ENCODE peak calls at places on chromosomes 1 and 21, in seven cellular contexts. C, J, Q, I, R, N and H are unnamed samples.

GRCh38 chr1:159921700-159922498 is 3.4 kb downstream of the TAGLN2 start:
- DNase-seq in C (peak; percentile 59), J (no peak), Q (peak; percentile 41), I (peak; percentile 28), R (no peak), N (no peak), H (no peak)

GRCh38 chr1:153546796-153547559 is 1.4 kb upstream of the S100A4 start:
- DNase-seq in C (no peak), J (no peak), Q (peak; percentile 6), I (no peak), R (no peak), N (no peak), H (no peak)

GRCh38 chr1:79551321-79551720 is 544.8 kb upstream of the ADGRL4 start:
- DNase-seq in C (no peak), J (no peak), Q (no peak), I (no peak), R (no peak), N (no peak), H (no peak)

GRCh38 chr1:63124666-63125191 is 197.6 kb upstream of the FOXD3 start:
- DNase-seq in C (peak; percentile 86), J (no peak), Q (no peak), I (no peak), R (no peak), N (no peak), H (peak; percentile 99)

GRCh38 chr1:16458801-16459200 is 18.3 kb downstream of the NECAP2 start:
- DNase-seq in C (no peak), J (no peak), Q (no peak), I (no peak), R (no peak), N (no peak), H (no peak)

GRCh38 chr1:21174230-21174629 is 2.5 kb downstream of the EIF4G3 start:
- DNase-seq in C (no peak), J (no peak), Q (no peak), I (no peak), R (no peak), N (no peak), H (no peak)

GRCh38 chr1:55639051-55639450 is 423.9 kb upstream of the USP24 start:
- DNase-seq in C (no peak), J (no peak), Q (no peak), I (no peak), R (no peak), N (no peak), H (no peak)

GRCh38 chr1:203424861-203425667 is 50.5 kb upstream of the PRELP start:
- DNase-seq in C (no peak), J (peak; percentile 4), Q (no peak), I (no peak), R (no peak), N (no peak), H (no peak)

GRCh38 chr1:70353641-70354331 is 736 bp downstream of the ANKRD13C start:
- DNase-seq in C (peak; percentile 93), J (peak; percentile 29), Q (no peak), I (peak; percentile 33), R (peak; percentile 41), N (no peak), H (peak; percentile 83)

GRCh38 chr1:162294015-162294414 is 82.6 kb downstream of the SPATA46 start:
- DNase-seq in C (no peak), J (no peak), Q (no peak), I (no peak), R (no peak), N (no peak), H (no peak)

GRCh38 chr1:201255470-201256362 is 27.6 kb upstream of the PKP1 start:
- DNase-seq in C (no peak), J (no peak), Q (no peak), I (no peak), R (no peak), N (no peak), H (no peak)

GRCh38 chr1:11335417-11336070 is 62.5 kb downstream of the UBIAD1 start:
- DNase-seq in C (no peak), J (no peak), Q (peak; percentile 11), I (no peak), R (no peak), N (no peak), H (no peak)

GRCh38 chr21:44850208-44850800 is 23.2 kb downstream of the PTTG1IP start:
- DNase-seq in C (no peak), J (no peak), Q (peak; percentile 42), I (no peak), R (no peak), N (no peak), H (no peak)

GRCh38 chr1:155859881-155860841 is 794 bp downstream of the SYT11 start:
- DNase-seq in C (peak; percentile 76), J (peak; percentile 73), Q (peak; percentile 55), I (peak; percentile 65), R (peak; percentile 95), N (peak; percentile 36), H (peak; percentile 29)

GRCh38 chr21:45972716-45973474 is 8.7 kb upstream of the COL6A1 start:
- DNase-seq in C (peak; percentile 24), J (no peak), Q (peak; percentile 52), I (no peak), R (peak; percentile 64), N (no peak), H (no peak)

GRCh38 chr1:38991638-38992449 is 768 bp downstream of the AKIRIN1 start:
- DNase-seq in C (peak; percentile 46), J (peak; percentile 1), Q (peak; percentile 37), I (no peak), R (peak; percentile 64), N (peak; percentile 4), H (peak; percentile 65)

GRCh38 chr1:243548516-243548915 is 292.7 kb downstream of the SDCCAG8 start:
- DNase-seq in C (no peak), J (no peak), Q (no peak), I (no peak), R (no peak), N (no peak), H (no peak)

GRCh38 chr21:25756190-25756932 is 21.6 kb downstream of the GABPA start:
- DNase-seq in C (no peak), J (no peak), Q (no peak), I (no peak), R (no peak), N (no peak), H (no peak)

GRCh38 chr1:208420696-208421095 is 176.5 kb upstream of the PLXNA2 start:
- DNase-seq in C (no peak), J (no peak), Q (no peak), I (no peak), R (no peak), N (no peak), H (no peak)

GRCh38 chr1:12067900-12068821 is 5.1 kb downstream of the TNFRSF8 start:
- DNase-seq in C (peak; percentile 55), J (no peak), Q (no peak), I (no peak), R (peak; percentile 81), N (peak; percentile 46), H (peak; percentile 48)

GRCh38 chr1:207424570-207425131 is 29.5 kb upstream of the CR2 start:
- DNase-seq in C (no peak), J (no peak), Q (no peak), I (no peak), R (peak; percentile 5), N (no peak), H (no peak)

GRCh38 chr1:6299557-6300165 is 38.8 kb upstream of the GPR153 start:
- DNase-seq in C (no peak), J (no peak), Q (no peak), I (no peak), R (no peak), N (no peak), H (no peak)

GRCh38 chr1:110171134-110171733 is 20.9 kb downstream of the SLC6A17 start:
- DNase-seq in C (no peak), J (no peak), Q (no peak), I (no peak), R (no peak), N (no peak), H (peak; percentile 36)

GRCh38 chr1:12157366-12158231 is 9.2 kb upstream of the TNFRSF1B start:
- DNase-seq in C (no peak), J (no peak), Q (no peak), I (no peak), R (no peak), N (no peak), H (no peak)

GRCh38 chr1:80417651-80418050 is 1383.1 kb upstream of the ADGRL2 start:
- DNase-seq in C (no peak), J (no peak), Q (no peak), I (no peak), R (no peak), N (no peak), H (peak; percentile 27)

GRCh38 chr1:54287176-54287650 is 87.2 kb downstream of the MRPL37 start:
- DNase-seq in C (peak; percentile 46), J (peak; percentile 46), Q (peak; percentile 86), I (peak; percentile 28), R (no peak), N (peak; percentile 35), H (peak; percentile 79)

GRCh38 chr1:31976401-31976800 is 37.3 kb upstream of the KHDRBS1 start:
- DNase-seq in C (peak; percentile 74), J (no peak), Q (no peak), I (no peak), R (no peak), N (no peak), H (peak; percentile 66)

GRCh38 chr1:56872597-56872996 is 18.0 kb downstream of the C8A start:
- DNase-seq in C (no peak), J (no peak), Q (no peak), I (no peak), R (no peak), N (no peak), H (peak; percentile 13)

GRCh38 chr1:64476251-64476952 is 6.5 kb downstream of the CACHD1 start:
- DNase-seq in C (no peak), J (no peak), Q (no peak), I (no peak), R (no peak), N (no peak), H (peak; percentile 81)

GRCh38 chr1:230827081-230827681 is 41.1 kb downstream of the C1orf198 start:
- DNase-seq in C (peak; percentile 83), J (no peak), Q (no peak), I (no peak), R (no peak), N (no peak), H (peak; percentile 86)

GRCh38 chr21:18443686-18444085 is 40.1 kb upstream of the TMPRSS15 start:
- DNase-seq in C (no peak), J (no peak), Q (no peak), I (no peak), R (no peak), N (no peak), H (no peak)

GRCh38 chr1:32223683-32224082 is 1.5 kb downstream of the EIF3I start:
- DNase-seq in C (no peak), J (no peak), Q (no peak), I (no peak), R (no peak), N (no peak), H (no peak)

GRCh38 chr1:6001992-6002576 is 9.9 kb upstream of the NPHP4 start:
- DNase-seq in C (peak; percentile 26), J (no peak), Q (no peak), I (no peak), R (no peak), N (no peak), H (no peak)

GRCh38 chr1:28518745-28519341 is 13.0 kb downstream of the RCC1 start:
- DNase-seq in C (peak; percentile 34), J (no peak), Q (no peak), I (peak; percentile 38), R (no peak), N (peak; percentile 20), H (no peak)

GRCh38 chr1:209619696-209620483 is 32.3 kb downstream of the LAMB3 start:
- DNase-seq in C (no peak), J (no peak), Q (no peak), I (no peak), R (no peak), N (no peak), H (no peak)

GRCh38 chr1:26234644-26235384 is 814 bp downstream of the CEP85 start:
- DNase-seq in C (peak; percentile 47), J (no peak), Q (peak; percentile 20), I (peak; percentile 11), R (peak; percentile 61), N (no peak), H (no peak)

GRCh38 chr1:64268653-64269557 is 65.5 kb downstream of the UBE2U start:
- DNase-seq in C (peak; percentile 77), J (peak; percentile 52), Q (peak; percentile 69), I (peak; percentile 7), R (peak; percentile 92), N (peak; percentile 55), H (peak; percentile 77)